ENCODE peak calls at places on chromosomes 6 and 20, in four cellular contexts. One of them, this sample, is unnamed.

GRCh38 chr6:100775667-100776066 is 105.5 kb downstream of the ASCC3 start:
- DNase-seq in HEK293T: no peak
- DNase-seq in hippocampal formation: no peak
- DNase-seq in activated CD8-positive, alpha-beta T cell treated with anti-CD3 and anti-CD28 coated beads for 36 hours: no peak
- DNase-seq in this sample: peak; percentile 6

GRCh38 chr6:30615219-30615957 is 1.7 kb downstream of the PPP1R10 start:
- DNase-seq in HEK293T: no peak
- DNase-seq in activated CD8-positive, alpha-beta T cell treated with anti-CD3 and anti-CD28 coated beads for 36 hours: peak; percentile 44
- DNase-seq in hippocampal formation: peak; percentile 66
- DNase-seq in this sample: peak; percentile 70

GRCh38 chr6:44005507-44005903 is 121.7 kb downstream of the MRPL14 start:
- DNase-seq in HEK293T: no peak
- DNase-seq in activated CD8-positive, alpha-beta T cell treated with anti-CD3 and anti-CD28 coated beads for 36 hours: no peak
- DNase-seq in hippocampal formation: no peak
- DNase-seq in this sample: no peak

GRCh38 chr20:63553251-63553932 is 567 bp upstream of the FNDC11 start:
- DNase-seq in hippocampal formation: no peak
- DNase-seq in activated CD8-positive, alpha-beta T cell treated with anti-CD3 and anti-CD28 coated beads for 36 hours: peak; percentile 94
- DNase-seq in HEK293T: peak; percentile 90
- DNase-seq in this sample: no peak

GRCh38 chr6:148044921-148045320 is 297.7 kb upstream of the SASH1 start:
- DNase-seq in HEK293T: no peak
- DNase-seq in hippocampal formation: no peak
- DNase-seq in activated CD8-positive, alpha-beta T cell treated with anti-CD3 and anti-CD28 coated beads for 36 hours: no peak
- DNase-seq in this sample: no peak

GRCh38 chr20:49248301-49248700 is 29.1 kb downstream of the DDX27 start:
- DNase-seq in HEK293T: no peak
- DNase-seq in activated CD8-positive, alpha-beta T cell treated with anti-CD3 and anti-CD28 coated beads for 36 hours: no peak
- DNase-seq in hippocampal formation: no peak
- DNase-seq in this sample: no peak

GRCh38 chr6:111559193-111560097 is 46.2 kb downstream of the TRAF3IP2 start:
- DNase-seq in activated CD8-positive, alpha-beta T cell treated with anti-CD3 and anti-CD28 coated beads for 36 hours: peak; percentile 39
- DNase-seq in HEK293T: no peak
- DNase-seq in hippocampal formation: no peak
- DNase-seq in this sample: no peak

GRCh38 chr6:121965739-121966138 is 433.7 kb upstream of the HSF2 start:
- DNase-seq in HEK293T: no peak
- DNase-seq in activated CD8-positive, alpha-beta T cell treated with anti-CD3 and anti-CD28 coated beads for 36 hours: no peak
- DNase-seq in hippocampal formation: no peak
- DNase-seq in this sample: no peak

GRCh38 chr6:26087284-26088115 is at the start of gene HFE:
- DNase-seq in hippocampal formation: no peak
- DNase-seq in HEK293T: no peak
- DNase-seq in activated CD8-positive, alpha-beta T cell treated with anti-CD3 and anti-CD28 coated beads for 36 hours: peak; percentile 41
- DNase-seq in this sample: peak; percentile 41

GRCh38 chr6:75842191-75842590 is 93.2 kb downstream of the MYO6 start:
- DNase-seq in hippocampal formation: no peak
- DNase-seq in HEK293T: no peak
- DNase-seq in activated CD8-positive, alpha-beta T cell treated with anti-CD3 and anti-CD28 coated beads for 36 hours: no peak
- DNase-seq in this sample: no peak

GRCh38 chr6:153790048-153790447 is 249.0 kb upstream of the OPRM1 start:
- DNase-seq in hippocampal formation: no peak
- DNase-seq in HEK293T: peak; percentile 28
- DNase-seq in activated CD8-positive, alpha-beta T cell treated with anti-CD3 and anti-CD28 coated beads for 36 hours: no peak
- DNase-seq in this sample: no peak

This sample was measured in midbrain.